ENCODE peak calls at places on chromosomes 5 and 9, in five cellular contexts. F is left lung, P is DND-41, G is neural progenitor cell, M is lung. N is an unnamed sample.

GRCh38 chr5:11062379-11062778 is 301.3 kb upstream of the DAP start:
- DNase-seq in G (peak; percentile 15), F (no peak), P (no peak), M (no peak), N (no peak)

GRCh38 chr9:137268538-137269201 is 8.9 kb upstream of the TOR4A start:
- DNase-seq in M (no peak), P (no peak), G (no peak), F (no peak), N (no peak)

GRCh38 chr5:179263391-179264052 is 81.7 kb downstream of the ADAMTS2 start:
- DNase-seq in F (peak; percentile 26), M (no peak), G (no peak), P (no peak), N (no peak)

GRCh38 chr5:179275941-179276837 is 69.1 kb downstream of the ADAMTS2 start:
- DNase-seq in G (no peak), F (peak; percentile 73), P (no peak), M (peak; percentile 48), N (no peak)

GRCh38 chr9:16726718-16727451 is 143.6 kb downstream of the BNC2 start:
- DNase-seq in P (peak; percentile 22), M (peak; percentile 81), F (peak; percentile 59), G (peak; percentile 91), N (peak; percentile 8)

GRCh38 chr9:15311607-15312006 is 4.6 kb upstream of the TTC39B start:
- DNase-seq in G (no peak), P (no peak), F (no peak), M (no peak), N (no peak)

GRCh38 chr9:125932012-125932411 is 184.8 kb downstream of the PBX3 start:
- DNase-seq in P (no peak), G (no peak), M (peak; percentile 46), F (peak; percentile 46), N (no peak)

GRCh38 chr5:16855475-16855874 is 80.6 kb downstream of the MYO10 start:
- DNase-seq in M (no peak), P (no peak), F (no peak), G (peak; percentile 84), N (no peak)

GRCh38 chr9:137310190-137311052 is 8.3 kb upstream of the NRARP start:
- DNase-seq in G (peak; percentile 18), P (no peak), F (no peak), M (no peak), N (peak; percentile 7)

GRCh38 chr5:119393746-119394145 is 37.9 kb downstream of the TNFAIP8 start:
- DNase-seq in M (no peak), F (no peak), G (no peak), P (no peak), N (no peak)

GRCh38 chr5:33306758-33307157 is 134.0 kb upstream of the TARS1 start:
- DNase-seq in P (no peak), M (no peak), F (no peak), G (no peak), N (no peak)

GRCh38 chr5:142883438-142883837 is 113.3 kb downstream of the ARHGAP26 start:
- DNase-seq in F (no peak), G (no peak), M (no peak), P (no peak), N (no peak)

GRCh38 chr9:136690104-136690840 is 3.0 kb upstream of the AGPAT2 start:
- DNase-seq in F (no peak), P (no peak), M (no peak), G (no peak), N (no peak)

GRCh38 chr5:174751154-174751990 is 27.0 kb downstream of the MSX2 start:
- DNase-seq in P (no peak), F (no peak), M (no peak), G (peak; percentile 83), N (no peak)

GRCh38 chr5:163760498-163760897 is 255.1 kb downstream of the MAT2B start:
- DNase-seq in M (no peak), F (no peak), P (no peak), G (no peak), N (no peak)

GRCh38 chr5:137304227-137304874 is 194.8 kb downstream of the SPOCK1 start:
- DNase-seq in F (peak; percentile 64), M (peak; percentile 67), G (no peak), P (no peak), N (no peak)

GRCh38 chr9:114588671-114589526 is 1.3 kb downstream of the ATP6V1G1 start:
- DNase-seq in G (peak; percentile 9), F (no peak), P (no peak), M (no peak), N (no peak)

GRCh38 chr9:15277400-15278137 is 29.4 kb downstream of the TTC39B start:
- DNase-seq in M (no peak), P (no peak), G (peak; percentile 23), F (no peak), N (no peak)

GRCh38 chr5:95818181-95819147 is 4.1 kb downstream of the GLRX start:
- DNase-seq in G (no peak), P (no peak), F (peak; percentile 62), M (peak; percentile 55), N (no peak)

GRCh38 chr9:37625262-37626147 is 25.2 kb upstream of the FRMPD1 start:
- DNase-seq in M (no peak), F (no peak), G (peak; percentile 10), P (no peak), N (no peak)

GRCh38 chr5:179239256-179240135 is 105.8 kb downstream of the ADAMTS2 start:
- DNase-seq in F (no peak), G (no peak), M (no peak), P (no peak), N (no peak)

GRCh38 chr9:35520404-35520790 is 30.5 kb downstream of the RUSC2 start:
- DNase-seq in P (no peak), F (no peak), G (no peak), M (no peak), N (no peak)

GRCh38 chr9:137397675-137398423 is 25.1 kb downstream of the EXD3 start:
- DNase-seq in P (no peak), F (no peak), M (no peak), G (peak; percentile 1), N (no peak)

GRCh38 chr9:107612136-107612535 is 122.6 kb upstream of the KLF4 start:
- DNase-seq in G (no peak), F (peak; percentile 85), P (no peak), M (peak; percentile 61), N (no peak)

GRCh38 chr9:127751269-127752054 is 16.4 kb upstream of the TOR2A start:
- DNase-seq in P (peak; percentile 40), M (no peak), F (no peak), G (peak; percentile 79), N (no peak)
- H3K27me3 ChIP-seq in P (no peaks in the 10 kb centered on the region), M (no peaks in the 10 kb centered on the region), F (peaks cover 18% of the 10 kb centered on the region), G (peaks cover 45% of the 10 kb centered on the region), N (no peaks in the 10 kb centered on the region)

GRCh38 chr5:68248896-68249295 is 33.3 kb downstream of the PIK3R1 start:
- DNase-seq in P (no peak), F (no peak), M (no peak), G (no peak), N (no peak)

GRCh38 chr5:68245325-68245724 is 29.8 kb downstream of the PIK3R1 start:
- DNase-seq in P (no peak), F (no peak), M (no peak), G (peak; percentile 45), N (no peak)

GRCh38 chr5:68249520-68249919 is 34.0 kb downstream of the PIK3R1 start:
- DNase-seq in M (no peak), F (no peak), G (no peak), P (no peak), N (no peak)

GRCh38 chr5:68247627-68248026 is 32.1 kb downstream of the PIK3R1 start:
- DNase-seq in F (no peak), M (no peak), G (no peak), P (no peak), N (no peak)

GRCh38 chr5:68246802-68247201 is 31.2 kb downstream of the PIK3R1 start:
- DNase-seq in G (no peak), F (no peak), M (no peak), P (no peak), N (no peak)
- TF ChIP-seq CTCF in G (peak; percentile 32), F (no peak), M (no peak), P (peak; percentile 43), N (peak; percentile 18)

DNA sequence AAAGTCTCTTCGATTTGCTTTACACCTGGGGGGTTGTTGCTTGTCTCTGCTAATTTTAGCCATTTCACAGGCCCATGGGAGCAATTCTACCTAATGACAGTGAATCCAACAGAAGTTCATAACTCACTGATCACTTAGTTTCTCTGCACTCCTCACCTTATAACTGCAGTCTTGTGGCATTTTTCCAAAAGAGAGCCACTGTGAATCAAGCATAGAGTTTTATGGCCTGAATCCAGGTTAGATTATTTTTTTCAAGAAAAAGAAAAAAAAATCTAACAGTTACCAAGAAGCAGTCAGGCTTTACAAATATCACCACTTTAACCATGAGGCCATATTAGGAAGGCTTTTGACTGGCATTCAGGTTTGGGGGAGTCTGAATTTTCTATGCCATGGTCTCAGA is 1.5 kb upstream of the IL7R start:
- DNase-seq in P (no peak), G (no peak), M (no peak), F (no peak), N (no peak)
- H3K4me3 ChIP-seq in P (no peak overlapping the region), G (no peak overlapping the region), M (no peak overlapping the region), F (no peak overlapping the region), N (no peak overlapping the region)

GRCh38 chr5:3684771-3685354 is 89.2 kb downstream of the IRX1 start:
- DNase-seq in P (no peak), F (no peak), G (no peak), M (no peak), N (no peak)
- H3K27me3 ChIP-seq in P (no peaks in the 10 kb centered on the region), F (no peaks in the 10 kb centered on the region), G (no peaks in the 10 kb centered on the region), M (no peaks in the 10 kb centered on the region), N (no peaks in the 10 kb centered on the region)

GRCh38 chr9:127741831-127742434 is 6.8 kb upstream of the TOR2A start:
- DNase-seq in P (no peak), F (peak; percentile 80), M (peak; percentile 82), G (peak; percentile 97), N (no peak)
- TF ChIP-seq CTCF in P (no peak), F (no peak), M (no peak), G (no peak), N (no peak)

DNA sequence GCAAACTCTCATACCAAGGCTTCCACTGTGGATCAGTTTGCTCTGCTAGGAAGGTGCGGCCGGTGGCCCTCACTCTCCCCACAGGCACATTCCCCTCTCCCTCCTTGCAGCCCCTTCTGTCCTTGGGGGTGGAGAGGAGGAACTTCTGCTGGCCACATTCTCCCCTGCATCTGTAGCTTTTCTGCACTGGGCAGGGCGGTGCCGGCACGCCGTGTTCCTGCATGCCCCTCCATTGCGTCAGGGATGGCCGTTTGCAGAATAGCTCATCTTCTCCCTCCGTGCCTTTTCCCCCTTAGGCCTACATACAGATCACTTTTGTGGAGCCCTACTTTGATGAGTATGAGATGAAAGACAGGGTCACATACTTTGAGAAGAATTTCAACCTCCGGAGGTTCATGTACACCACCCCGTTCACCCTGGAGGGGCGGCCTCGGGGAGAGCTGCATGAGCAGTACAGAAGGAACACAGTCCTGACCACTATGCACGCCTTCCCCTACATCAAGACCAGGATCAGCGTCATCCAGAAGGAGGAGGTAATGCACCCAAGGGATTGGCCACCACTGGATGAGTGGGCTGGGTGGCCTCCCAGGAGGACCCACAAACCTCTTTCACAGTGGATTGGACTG is 231.5 kb downstream of the DOCK8 start:
- DNase-seq in F (no peak), G (no peak), M (no peak), P (no peak), N (no peak)
- H3K4me3 ChIP-seq in F (no peak overlapping the region), G (no peak overlapping the region), M (no peak overlapping the region), P (no peak overlapping the region), N (no peak overlapping the region)

N was measured in GM06990.